ENCODE peak calls at places on chromosomes 4 and X, in five cellular contexts. One of them, this sample, is unnamed.

GRCh38 chr4:73741140-73741749 is 876 bp downstream of the CXCL8 start:
- DNase-seq in mucosa of descending colon: no peak
- DNase-seq in tibial artery: no peak
- DNase-seq in HAP-1: no peak
- DNase-seq in A549: no peak
- DNase-seq in this sample: no peak

GRCh38 chr4:48974979-48975640 is 11.0 kb upstream of the CWH43 start:
- DNase-seq in A549: no peak
- DNase-seq in tibial artery: no peak
- DNase-seq in HAP-1: no peak
- DNase-seq in mucosa of descending colon: no peak
- DNase-seq in this sample: no peak

GRCh38 chr4:153243464-153243863 is 39.2 kb downstream of the TRIM2 start:
- DNase-seq in tibial artery: no peak
- DNase-seq in HAP-1: no peak
- DNase-seq in mucosa of descending colon: no peak
- DNase-seq in A549: no peak
- DNase-seq in this sample: no peak

GRCh38 chr4:138182838-138183426 is 59.2 kb downstream of the SLC7A11 start:
- DNase-seq in HAP-1: peak
- DNase-seq in mucosa of descending colon: no peak
- DNase-seq in A549: peak
- DNase-seq in tibial artery: no peak
- DNase-seq in this sample: no peak

GRCh38 chr4:101175896-101176676 is 171.2 kb downstream of the PPP3CA start:
- DNase-seq in mucosa of descending colon: no peak
- DNase-seq in HAP-1: no peak
- DNase-seq in tibial artery: no peak
- DNase-seq in A549: no peak
- DNase-seq in this sample: no peak

GRCh38 chrX:75968293-75968692 is 183.2 kb upstream of the MAGEE2 start:
- DNase-seq in mucosa of descending colon: no peak
- DNase-seq in HAP-1: peak
- DNase-seq in A549: no peak
- DNase-seq in tibial artery: no peak
- DNase-seq in this sample: no peak

GRCh38 chr4:2417765-2418651 is at the start of gene ZFYVE28:
- DNase-seq in mucosa of descending colon: no peak
- DNase-seq in A549: peak
- DNase-seq in HAP-1: peak
- DNase-seq in tibial artery: no peak
- DNase-seq in this sample: no peak

GRCh38 chrX:68443155-68443868 is 10.0 kb upstream of the OPHN1 start:
- DNase-seq in tibial artery: no peak
- DNase-seq in mucosa of descending colon: no peak
- DNase-seq in HAP-1: no peak
- DNase-seq in A549: no peak
- DNase-seq in this sample: no peak

GRCh38 chrX:18893536-18893935 is 90.4 kb downstream of the PHKA2 start:
- DNase-seq in tibial artery: no peak
- DNase-seq in A549: no peak
- DNase-seq in mucosa of descending colon: no peak
- DNase-seq in HAP-1: no peak
- DNase-seq in this sample: no peak

GRCh38 chr4:74545488-74545887 is 100.6 kb downstream of the AREG start:
- DNase-seq in tibial artery: peak
- DNase-seq in mucosa of descending colon: peak
- DNase-seq in HAP-1: no peak
- DNase-seq in A549: no peak
- DNase-seq in this sample: no peak

GRCh38 chrX:132272826-132273225 is 53.6 kb upstream of the RAP2C start:
- DNase-seq in HAP-1: no peak
- DNase-seq in A549: no peak
- DNase-seq in mucosa of descending colon: no peak
- DNase-seq in tibial artery: no peak
- DNase-seq in this sample: no peak

GRCh38 chr4:42492977-42493376 is 95.7 kb downstream of the SHISA3 start:
- DNase-seq in mucosa of descending colon: no peak
- DNase-seq in HAP-1: no peak
- DNase-seq in A549: no peak
- DNase-seq in tibial artery: no peak
- DNase-seq in this sample: no peak

GRCh38 chr4:67581208-67581857 is 22.8 kb downstream of the STAP1 start:
- DNase-seq in tibial artery: no peak
- DNase-seq in A549: no peak
- DNase-seq in mucosa of descending colon: no peak
- DNase-seq in HAP-1: no peak
- DNase-seq in this sample: no peak

GRCh38 chrX:77447339-77448149 is at the start of gene FGF16:
- DNase-seq in mucosa of descending colon: peak
- DNase-seq in A549: no peak
- DNase-seq in tibial artery: no peak
- DNase-seq in HAP-1: no peak
- DNase-seq in this sample: no peak

GRCh38 chr4:6410078-6410477 is 62.3 kb downstream of the PPP2R2C start:
- DNase-seq in tibial artery: no peak
- DNase-seq in A549: no peak
- DNase-seq in HAP-1: no peak
- DNase-seq in mucosa of descending colon: no peak
- DNase-seq in this sample: no peak

GRCh38 chrX:151815461-151815860 is 80.9 kb downstream of the CNGA2 start:
- DNase-seq in HAP-1: no peak
- DNase-seq in tibial artery: no peak
- DNase-seq in A549: no peak
- DNase-seq in mucosa of descending colon: no peak
- DNase-seq in this sample: no peak

GRCh38 chr4:36243355-36244256 is 708 bp downstream of the ARAP2 start:
- DNase-seq in mucosa of descending colon: peak
- DNase-seq in tibial artery: peak
- DNase-seq in HAP-1: no peak
- DNase-seq in A549: peak
- DNase-seq in this sample: peak

GRCh38 chr4:92847046-92847445 is 543.3 kb downstream of the GRID2 start:
- DNase-seq in mucosa of descending colon: no peak
- DNase-seq in tibial artery: no peak
- DNase-seq in HAP-1: no peak
- DNase-seq in A549: no peak
- DNase-seq in this sample: no peak

GRCh38 chr4:82629238-82630000 is 67.6 kb upstream of the TMEM150C start:
- DNase-seq in HAP-1: no peak
- DNase-seq in tibial artery: no peak
- DNase-seq in A549: no peak
- DNase-seq in mucosa of descending colon: no peak
- DNase-seq in this sample: no peak

GRCh38 chr4:140296871-140297570 is 76.4 kb upstream of the SCOC start:
- DNase-seq in A549: no peak
- DNase-seq in tibial artery: no peak
- DNase-seq in HAP-1: no peak
- DNase-seq in mucosa of descending colon: no peak
- DNase-seq in this sample: no peak

GRCh38 chr4:140300271-140300970 is 73.0 kb upstream of the SCOC start:
- DNase-seq in HAP-1: no peak
- DNase-seq in A549: peak
- DNase-seq in mucosa of descending colon: no peak
- DNase-seq in tibial artery: no peak
- DNase-seq in this sample: no peak

GRCh38 chr4:140296335-140296753 is 77.1 kb upstream of the SCOC start:
- DNase-seq in HAP-1: peak
- DNase-seq in tibial artery: peak
- DNase-seq in mucosa of descending colon: no peak
- DNase-seq in A549: peak
- DNase-seq in this sample: peak

GRCh38 chr4:140293979-140294378 is 79.5 kb upstream of the SCOC start:
- DNase-seq in HAP-1: no peak
- DNase-seq in mucosa of descending colon: no peak
- DNase-seq in A549: no peak
- DNase-seq in tibial artery: no peak
- DNase-seq in this sample: no peak

GRCh38 chr4:140298001-140298400 is 75.4 kb upstream of the SCOC start:
- DNase-seq in A549: no peak
- DNase-seq in HAP-1: no peak
- DNase-seq in tibial artery: no peak
- DNase-seq in mucosa of descending colon: no peak
- DNase-seq in this sample: no peak
- H3K4me3 ChIP-seq in A549: no peak
- H3K4me3 ChIP-seq in HAP-1: no peak
- H3K4me3 ChIP-seq in tibial artery: no peak
- H3K4me3 ChIP-seq in mucosa of descending colon: no peak
- H3K4me3 ChIP-seq in this sample: no peak

DNA sequence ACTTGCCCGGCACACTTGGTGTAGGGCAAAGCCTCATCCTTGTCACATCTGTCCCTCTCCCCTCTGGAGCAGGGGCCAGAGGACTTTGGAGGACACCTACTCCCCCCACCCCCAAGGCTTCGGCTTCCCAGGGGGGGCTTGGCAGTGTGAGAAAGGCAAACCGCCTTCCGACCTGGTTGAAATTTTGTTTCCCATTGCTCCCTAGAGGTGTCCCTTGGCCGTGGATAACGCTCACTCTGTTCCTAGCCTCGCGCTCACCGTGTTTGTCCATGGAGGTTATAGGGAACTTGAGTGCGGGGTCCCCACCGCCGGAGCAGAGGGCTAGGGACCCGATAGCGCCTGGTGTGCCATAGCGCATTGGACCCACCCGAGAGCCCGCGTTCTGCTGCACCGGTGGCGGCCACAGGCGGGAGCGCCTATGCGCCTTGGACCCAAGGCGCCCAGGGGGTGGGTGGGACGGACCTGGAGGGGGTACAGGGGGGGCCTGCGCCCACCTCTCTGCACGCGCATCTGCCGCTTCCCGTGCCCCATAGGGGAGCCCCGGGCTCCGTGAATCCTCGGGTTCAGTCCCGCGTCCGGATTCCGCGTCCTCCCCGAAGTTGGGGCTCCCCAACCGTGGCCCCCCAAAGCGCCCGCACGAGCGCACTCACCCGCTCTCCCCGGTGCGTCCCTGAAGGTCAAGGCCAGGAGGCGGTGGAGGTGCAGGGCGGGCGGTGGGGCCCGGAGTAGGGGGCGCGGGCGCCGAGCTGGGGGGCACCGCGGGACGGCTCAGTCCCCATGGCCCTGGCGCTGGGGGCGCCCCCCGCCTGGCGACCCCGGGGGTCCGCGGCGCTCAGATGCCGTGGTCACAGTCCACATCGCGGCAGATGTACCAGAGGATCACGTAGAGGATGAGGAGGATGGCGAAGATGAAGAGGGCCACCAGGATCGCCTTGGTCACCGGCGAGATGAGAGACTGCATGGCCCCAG is 82.7 kb upstream of the DHRSX start:
- DNase-seq in tibial artery: peak
- DNase-seq in mucosa of descending colon: no peak
- DNase-seq in A549: no peak
- DNase-seq in HAP-1: peak
- DNase-seq in this sample: no peak
- H3K4me3 ChIP-seq in tibial artery: no peak
- H3K4me3 ChIP-seq in mucosa of descending colon: no peak
- H3K4me3 ChIP-seq in A549: peak
- H3K4me3 ChIP-seq in HAP-1: peak
- H3K4me3 ChIP-seq in this sample: peak

GRCh38 chr4:161629694-161630441 is 533.9 kb downstream of the FSTL5 start:
- DNase-seq in mucosa of descending colon: no peak
- DNase-seq in HAP-1: no peak
- DNase-seq in tibial artery: no peak
- DNase-seq in A549: no peak
- DNase-seq in this sample: no peak
- H3K4me3 ChIP-seq in mucosa of descending colon: no peak
- H3K4me3 ChIP-seq in HAP-1: no peak
- H3K4me3 ChIP-seq in tibial artery: no peak
- H3K4me3 ChIP-seq in A549: no peak
- H3K4me3 ChIP-seq in this sample: no peak

GRCh38 chr4:103902730-103903129 is 182.9 kb upstream of the TACR3 start:
- DNase-seq in tibial artery: no peak
- DNase-seq in mucosa of descending colon: no peak
- DNase-seq in HAP-1: no peak
- DNase-seq in A549: no peak
- DNase-seq in this sample: no peak

GRCh38 chr4:103907414-103907813 is 187.6 kb upstream of the TACR3 start:
- DNase-seq in A549: no peak
- DNase-seq in tibial artery: no peak
- DNase-seq in HAP-1: no peak
- DNase-seq in mucosa of descending colon: no peak
- DNase-seq in this sample: no peak

DNA sequence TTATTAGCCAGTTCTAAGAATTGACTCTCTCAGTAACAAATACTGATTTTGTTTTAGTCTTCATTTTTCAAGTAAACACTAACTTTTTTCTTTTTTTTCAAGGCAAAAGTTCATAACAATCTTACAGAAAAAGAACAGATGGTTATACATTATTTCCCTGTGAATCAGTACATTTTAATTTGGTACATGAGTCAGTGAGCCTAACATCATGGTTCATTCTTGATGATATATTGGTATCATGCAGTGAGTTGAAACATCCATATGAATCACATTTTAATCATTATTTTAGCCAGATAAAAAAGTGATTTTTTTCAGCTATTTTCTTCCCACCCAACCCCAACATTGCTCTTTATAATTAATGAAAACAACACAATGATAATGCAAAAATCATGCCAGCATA is 184.3 kb upstream of the TACR3 start:
- DNase-seq in mucosa of descending colon: no peak
- DNase-seq in HAP-1: no peak
- DNase-seq in A549: no peak
- DNase-seq in tibial artery: no peak
- DNase-seq in this sample: no peak
- H3K4me3 ChIP-seq in mucosa of descending colon: no peak
- H3K4me3 ChIP-seq in HAP-1: no peak
- H3K4me3 ChIP-seq in A549: no peak
- H3K4me3 ChIP-seq in tibial artery: no peak
- H3K4me3 ChIP-seq in this sample: no peak

DNA sequence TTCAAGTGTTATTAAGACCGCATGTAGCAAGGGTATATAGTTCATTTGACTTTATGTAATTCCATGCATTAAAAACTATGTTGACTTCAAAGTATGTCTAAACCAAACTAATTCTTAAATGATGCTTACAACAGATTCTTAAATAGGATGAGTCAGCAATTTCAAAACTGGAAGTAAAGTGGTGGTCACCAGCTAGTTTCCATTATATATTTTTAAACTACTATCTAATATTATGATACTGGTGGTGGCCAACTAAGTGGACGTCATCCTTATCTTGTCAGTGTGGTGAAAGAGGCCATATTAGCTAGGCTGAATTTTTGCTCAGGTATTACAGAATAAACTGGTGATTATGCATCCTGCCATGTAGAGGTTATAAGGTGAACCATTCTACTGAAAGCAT is 1.2 kb downstream of the IL15 start:
- DNase-seq in A549: no peak
- DNase-seq in mucosa of descending colon: no peak
- DNase-seq in HAP-1: no peak
- DNase-seq in tibial artery: no peak
- DNase-seq in this sample: no peak
- H3K4me3 ChIP-seq in A549: peak
- H3K4me3 ChIP-seq in mucosa of descending colon: no peak
- H3K4me3 ChIP-seq in HAP-1: no peak
- H3K4me3 ChIP-seq in tibial artery: peak
- H3K4me3 ChIP-seq in this sample: peak

DNA sequence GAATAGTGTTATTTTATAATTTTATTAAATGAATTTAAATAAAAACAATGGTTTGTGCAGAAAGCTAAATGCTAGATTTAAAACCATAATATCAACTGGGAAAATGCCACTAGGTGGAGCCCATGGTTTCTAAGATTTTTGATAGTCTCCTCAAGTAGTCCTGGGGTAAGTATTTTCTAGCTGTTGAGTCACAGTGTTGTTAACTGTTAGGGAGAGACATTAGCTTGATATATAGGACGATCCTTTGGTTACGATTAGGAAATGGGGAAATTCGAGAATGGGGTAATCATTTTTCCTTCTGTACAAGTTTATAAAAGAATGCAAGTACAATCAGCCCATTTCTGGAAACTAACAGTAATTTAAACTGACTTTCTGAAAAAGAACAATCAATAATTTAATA is 378.4 kb downstream of the ANKRD50 start:
- DNase-seq in mucosa of descending colon: no peak
- DNase-seq in HAP-1: peak
- DNase-seq in A549: peak
- DNase-seq in tibial artery: no peak
- DNase-seq in this sample: no peak
- H3K4me3 ChIP-seq in mucosa of descending colon: no peak
- H3K4me3 ChIP-seq in HAP-1: no peak
- H3K4me3 ChIP-seq in A549: no peak
- H3K4me3 ChIP-seq in tibial artery: no peak
- H3K4me3 ChIP-seq in this sample: no peak